ENCODE peak calls at places on chromosomes 6 and 20, in nine cellular contexts. X, R, A, L, F, S, J, C and Z are unnamed samples.

GRCh38 chr6:53461041-53461656 is 83.8 kb downstream of the GCLC start:
- DNase-seq in X (no peak), R (no peak), A (no peak), L (no peak), F (no peak), S (no peak), J (no peak), C (no peak), Z (no peak)

GRCh38 chr6:36873612-36874011 is 991 bp downstream of the PPIL1 start:
- DNase-seq in X (no peak), R (peak), A (no peak), L (no peak), F (no peak), S (no peak), J (peak), C (no peak), Z (no peak)

GRCh38 chr6:158756977-158757752 is 62.0 kb downstream of the EZR start:
- DNase-seq in X (no peak), R (no peak), A (no peak), L (no peak), F (no peak), S (no peak), J (no peak), C (no peak), Z (no peak)

GRCh38 chr20:44448753-44449546 is 26.7 kb upstream of the TTPAL start:
- DNase-seq in X (peak), R (peak), A (peak), L (peak), F (no peak), S (no peak), J (peak), C (peak), Z (no peak)

GRCh38 chr6:63351995-63352586 is 32.3 kb upstream of the LGSN start:
- DNase-seq in X (peak), R (peak), A (no peak), L (no peak), F (peak), S (peak), J (peak), C (no peak), Z (no peak)

GRCh38 chr6:112199001-112199403 is 55.4 kb downstream of the LAMA4 start:
- DNase-seq in X (no peak), R (no peak), A (no peak), L (no peak), F (no peak), S (no peak), J (no peak), C (no peak), Z (no peak)

GRCh38 chr6:7188492-7188891 is 80.7 kb downstream of the RREB1 start:
- DNase-seq in X (no peak), R (no peak), A (no peak), L (no peak), F (no peak), S (no peak), J (no peak), C (no peak), Z (no peak)

GRCh38 chr6:110628330-110628729 is 151.9 kb upstream of the SLC22A16 start:
- DNase-seq in X (peak), R (no peak), A (no peak), L (no peak), F (peak), S (peak), J (peak), C (no peak), Z (no peak)

GRCh38 chr6:117908246-117909107 is 1.4 kb downstream of the SLC35F1 start:
- DNase-seq in X (no peak), R (no peak), A (no peak), L (peak), F (no peak), S (no peak), J (no peak), C (peak), Z (peak)

GRCh38 chr6:80329496-80329895 is 223.0 kb downstream of the BCKDHB start:
- DNase-seq in X (no peak), R (no peak), A (no peak), L (peak), F (no peak), S (no peak), J (no peak), C (no peak), Z (no peak)

GRCh38 chr6:16676978-16677377 is 84.3 kb downstream of the ATXN1 start:
- DNase-seq in X (peak), R (peak), A (peak), L (peak), F (peak), S (no peak), J (peak), C (no peak), Z (peak)

GRCh38 chr6:105793132-105793531 is 293.0 kb upstream of the PRDM1 start:
- DNase-seq in X (no peak), R (no peak), A (peak), L (no peak), F (no peak), S (no peak), J (no peak), C (no peak), Z (no peak)

GRCh38 chr20:49938173-49939163 is 2.3 kb downstream of the RNF114 start:
- DNase-seq in X (peak), R (no peak), A (peak), L (no peak), F (peak), S (no peak), J (no peak), C (no peak), Z (peak)

GRCh38 chr6:40754481-40755045 is 167.4 kb upstream of the LRFN2 start:
- DNase-seq in X (no peak), R (no peak), A (no peak), L (peak), F (no peak), S (no peak), J (no peak), C (no peak), Z (no peak)

GRCh38 chr6:5490495-5491069 is 229.3 kb downstream of the FARS2 start:
- DNase-seq in X (no peak), R (no peak), A (no peak), L (no peak), F (no peak), S (no peak), J (no peak), C (no peak), Z (no peak)

GRCh38 chr6:20334334-20334733 is 67.3 kb upstream of the E2F3 start:
- DNase-seq in X (no peak), R (no peak), A (no peak), L (no peak), F (no peak), S (no peak), J (no peak), C (no peak), Z (no peak)

GRCh38 chr20:25081065-25081729 is 744 bp downstream of the VSX1 start:
- DNase-seq in X (no peak), R (no peak), A (peak), L (peak), F (peak), S (peak), J (no peak), C (peak), Z (peak)

GRCh38 chr20:1010659-1011058 is 8.5 kb upstream of the RSPO4 start:
- DNase-seq in X (no peak), R (no peak), A (no peak), L (no peak), F (no peak), S (no peak), J (no peak), C (no peak), Z (no peak)

GRCh38 chr20:20487811-20488210 is 119.9 kb downstream of the INSM1 start:
- DNase-seq in X (no peak), R (no peak), A (no peak), L (no peak), F (no peak), S (no peak), J (no peak), C (no peak), Z (no peak)

GRCh38 chr20:24691901-24692351 is 222.5 kb downstream of the SYNDIG1 start:
- DNase-seq in X (no peak), R (no peak), A (no peak), L (no peak), F (no peak), S (no peak), J (no peak), C (no peak), Z (no peak)

GRCh38 chr6:163354085-163354484 is 60.4 kb upstream of the QKI start:
- DNase-seq in X (peak), R (no peak), A (peak), L (no peak), F (peak), S (no peak), J (peak), C (no peak), Z (no peak)

GRCh38 chr6:168479421-168479820 is 38.4 kb downstream of the SMOC2 start:
- DNase-seq in X (no peak), R (no peak), A (no peak), L (no peak), F (no peak), S (no peak), J (no peak), C (no peak), Z (no peak)

GRCh38 chr20:37759761-37760209 is 66.0 kb downstream of the CTNNBL1 start:
- DNase-seq in X (no peak), R (no peak), A (no peak), L (no peak), F (no peak), S (no peak), J (no peak), C (no peak), Z (no peak)

GRCh38 chr20:60056345-60057122 is 98.3 kb downstream of the CDH26 start:
- DNase-seq in X (no peak), R (no peak), A (no peak), L (no peak), F (no peak), S (no peak), J (no peak), C (no peak), Z (no peak)

GRCh38 chr6:16270178-16270794 is 31.9 kb downstream of the GMPR start:
- DNase-seq in X (no peak), R (no peak), A (no peak), L (no peak), F (no peak), S (no peak), J (no peak), C (no peak), Z (no peak)

GRCh38 chr6:14819840-14820420 is 425.9 kb upstream of the JARID2 start:
- DNase-seq in X (no peak), R (no peak), A (no peak), L (no peak), F (no peak), S (no peak), J (no peak), C (no peak), Z (no peak)

GRCh38 chr6:158020272-158020711 is 38.6 kb downstream of the SYNJ2 start:
- DNase-seq in X (no peak), R (no peak), A (no peak), L (no peak), F (no peak), S (no peak), J (peak), C (no peak), Z (no peak)

GRCh38 chr6:25556516-25556915 is 95.5 kb upstream of the SCGN start:
- DNase-seq in X (peak), R (peak), A (peak), L (peak), F (peak), S (peak), J (peak), C (peak), Z (peak)

GRCh38 chr6:84546427-84546914 is 217.9 kb downstream of the TBX18 start:
- DNase-seq in X (peak), R (no peak), A (no peak), L (peak), F (no peak), S (no peak), J (peak), C (no peak), Z (no peak)

GRCh38 chr6:84547341-84547794 is 217.0 kb downstream of the TBX18 start:
- DNase-seq in X (no peak), R (no peak), A (no peak), L (no peak), F (no peak), S (no peak), J (no peak), C (no peak), Z (no peak)

GRCh38 chr6:84551797-84552196 is 212.6 kb downstream of the TBX18 start:
- DNase-seq in X (no peak), R (no peak), A (no peak), L (no peak), F (no peak), S (no peak), J (no peak), C (no peak), Z (no peak)

GRCh38 chr6:84553527-84553926 is 210.9 kb downstream of the TBX18 start:
- DNase-seq in X (peak), R (no peak), A (no peak), L (no peak), F (peak), S (no peak), J (no peak), C (no peak), Z (no peak)

GRCh38 chr6:84549912-84550311 is 214.5 kb downstream of the TBX18 start:
- DNase-seq in X (peak), R (no peak), A (no peak), L (peak), F (no peak), S (no peak), J (peak), C (no peak), Z (no peak)
- TF ChIP-seq CTCF in X (no peak), R (peak), A (no peak), L (peak), F (peak), S (no peak), J (peak), C (no peak), Z (no peak)

DNA sequence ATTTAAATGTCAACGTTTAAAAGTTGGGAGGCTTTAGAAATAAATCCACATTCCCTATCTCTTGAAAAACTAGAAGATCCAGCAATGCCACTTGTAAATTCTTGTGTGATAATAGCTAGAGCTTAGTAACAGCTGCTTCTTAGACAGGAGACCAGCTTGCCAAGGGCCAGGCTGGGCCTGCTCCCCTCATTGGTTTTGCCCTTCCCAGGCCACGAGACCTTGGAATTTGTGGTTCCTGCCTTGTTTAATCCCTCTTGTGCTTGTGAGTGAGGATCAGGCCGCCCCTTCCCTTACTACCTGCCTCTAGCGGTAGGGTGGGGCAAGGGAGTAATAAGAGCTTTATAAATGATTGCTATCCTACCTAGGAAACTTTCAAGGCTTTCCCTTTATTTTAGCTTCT is 363.5 kb downstream of the SYNE1 start:
- DNase-seq in X (peak), R (no peak), A (no peak), L (peak), F (no peak), S (no peak), J (peak), C (no peak), Z (peak)
- TF ChIP-seq CTCF in X (no peak), R (no peak), A (no peak), L (peak), F (no peak), S (no peak), J (peak), C (no peak), Z (peak)

GRCh38 chr20:17940447-17940971 is 28.1 kb downstream of the SNX5 start:
- DNase-seq in X (no peak), R (no peak), A (no peak), L (peak), F (no peak), S (no peak), J (no peak), C (no peak), Z (no peak)

GRCh38 chr20:17941826-17942196 is 26.8 kb downstream of the SNX5 start:
- DNase-seq in X (no peak), R (no peak), A (no peak), L (no peak), F (no peak), S (no peak), J (no peak), C (no peak), Z (no peak)

GRCh38 chr20:17938889-17939619 is 29.5 kb downstream of the SNX5 start:
- DNase-seq in X (peak), R (peak), A (peak), L (peak), F (peak), S (peak), J (peak), C (peak), Z (peak)

GRCh38 chr20:17941087-17941825 is 27.3 kb downstream of the SNX5 start:
- DNase-seq in X (no peak), R (no peak), A (no peak), L (no peak), F (no peak), S (no peak), J (no peak), C (no peak), Z (no peak)

DNA sequence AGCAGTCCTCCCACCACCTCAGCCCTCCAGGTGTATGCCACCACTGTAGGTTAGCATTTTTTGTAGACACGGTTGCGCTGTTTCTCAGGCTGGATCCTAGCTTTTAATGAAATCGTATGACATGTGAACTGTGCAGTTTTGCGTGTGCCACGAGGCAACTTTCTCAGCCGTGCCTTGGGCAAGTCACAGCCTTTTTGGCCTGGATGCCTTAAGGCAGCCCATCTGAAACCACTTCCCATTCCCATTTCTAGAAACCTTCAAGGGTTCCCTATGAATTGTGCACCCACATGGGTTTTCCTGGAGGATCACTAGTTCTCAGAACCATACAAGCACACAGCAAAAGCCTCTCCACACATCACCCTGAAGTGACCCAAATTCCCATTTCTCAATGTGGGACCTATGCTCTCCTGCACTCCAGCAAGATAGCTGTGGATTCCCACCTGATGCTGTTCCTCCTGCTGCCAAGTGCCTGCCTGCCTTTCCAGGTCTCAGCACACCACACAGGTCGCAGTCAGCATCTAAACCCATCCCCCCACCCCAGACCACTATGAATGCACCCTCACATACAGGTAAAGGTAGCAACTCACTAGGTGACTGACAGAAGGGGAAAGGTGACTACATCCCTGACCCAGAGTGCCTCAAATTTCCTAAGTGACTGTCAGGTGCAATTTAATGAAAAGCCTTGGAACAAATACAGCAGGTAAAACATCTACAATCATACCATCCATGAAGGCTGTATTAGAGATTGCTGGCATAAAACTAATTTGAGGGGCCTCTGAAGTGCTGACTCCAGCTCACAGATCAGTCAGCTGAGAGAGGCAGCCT is 28.8 kb downstream of the SNX5 start:
- DNase-seq in X (no peak), R (no peak), A (no peak), L (no peak), F (no peak), S (no peak), J (no peak), C (no peak), Z (no peak)
- TF ChIP-seq CTCF in X (no peak), R (peak), A (no peak), L (no peak), F (no peak), S (no peak), J (no peak), C (no peak), Z (no peak)

DNA sequence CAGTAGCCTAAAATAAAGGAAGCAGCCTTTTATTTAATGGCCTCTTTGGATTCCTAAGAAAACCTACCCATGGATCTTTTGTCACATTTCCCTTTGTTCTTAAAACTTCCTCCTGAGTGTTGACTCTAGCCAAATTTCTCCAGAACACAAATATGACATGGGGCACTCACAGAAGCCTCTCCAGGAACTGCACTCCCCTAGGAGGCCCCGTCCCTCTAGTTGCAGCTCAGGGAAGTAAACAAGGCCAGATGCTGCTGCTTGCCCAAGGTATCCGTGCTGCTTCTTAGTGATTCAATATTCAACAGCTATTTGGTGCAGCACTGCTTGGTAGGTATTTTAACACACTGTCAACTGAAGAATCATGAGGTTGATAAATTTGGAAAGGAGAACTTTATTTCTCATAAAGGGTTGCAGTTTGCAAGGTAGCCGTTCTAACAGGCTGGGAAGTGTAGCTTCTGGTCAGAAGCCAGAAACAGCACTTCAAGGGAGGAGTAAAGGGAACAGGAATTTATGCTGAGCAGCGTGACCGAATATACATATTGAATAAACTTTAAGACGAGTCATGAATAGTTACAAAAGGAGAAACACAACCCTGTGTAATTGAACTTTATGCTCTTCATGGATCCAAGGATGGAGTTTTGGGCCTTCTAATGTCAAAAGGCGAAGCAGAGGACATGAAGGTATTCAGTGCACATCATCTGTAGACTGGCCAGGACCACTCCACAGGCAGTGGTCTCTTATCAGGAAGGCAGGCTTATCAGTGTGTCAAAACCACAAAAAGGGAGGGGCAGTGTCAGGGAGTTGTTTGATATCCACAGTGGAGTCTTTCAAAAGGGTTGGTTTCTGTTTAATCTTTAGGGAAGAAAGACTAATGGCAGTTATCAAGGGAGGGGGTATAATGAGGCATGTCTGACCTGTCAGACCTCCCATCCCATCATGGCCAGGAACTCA is 63.3 kb downstream of the CD24 start:
- DNase-seq in X (no peak), R (peak), A (no peak), L (no peak), F (no peak), S (no peak), J (peak), C (no peak), Z (no peak)
- TF ChIP-seq CTCF in X (no peak), R (no peak), A (no peak), L (no peak), F (no peak), S (no peak), J (peak), C (no peak), Z (peak)

GRCh38 chr6:51016489-51016888 is 197.8 kb downstream of the TFAP2B start:
- DNase-seq in X (no peak), R (no peak), A (no peak), L (no peak), F (no peak), S (no peak), J (no peak), C (no peak), Z (no peak)

GRCh38 chr6:51015394-51015793 is 196.7 kb downstream of the TFAP2B start:
- DNase-seq in X (no peak), R (no peak), A (no peak), L (no peak), F (no peak), S (no peak), J (no peak), C (no peak), Z (no peak)

DNA sequence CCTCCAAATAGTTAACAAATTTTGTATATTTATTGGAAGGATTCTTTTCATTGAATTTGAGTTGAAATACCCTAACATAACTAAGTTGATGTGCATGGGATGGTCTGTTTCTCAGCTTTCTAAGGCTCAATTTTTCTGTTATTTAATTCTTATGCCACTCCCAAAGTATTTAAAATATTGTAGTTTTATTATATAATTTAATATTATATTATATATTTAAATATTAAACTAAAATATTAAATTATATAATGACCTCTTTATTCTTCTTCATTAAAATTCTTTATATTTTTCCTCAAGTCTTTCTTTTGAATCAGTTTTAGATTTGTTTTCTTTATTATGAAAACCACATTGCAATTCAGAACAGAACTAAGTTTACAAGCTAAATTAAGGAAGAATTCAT is 194.7 kb downstream of the TFAP2B start:
- DNase-seq in X (no peak), R (no peak), A (no peak), L (no peak), F (no peak), S (no peak), J (no peak), C (no peak), Z (no peak)
- TF ChIP-seq CTCF in X (no peak), R (no peak), A (no peak), L (no peak), F (no peak), S (no peak), J (no peak), C (no peak), Z (no peak)